ENCODE peak calls at places on chromosomes 4 and X, in five cellular contexts. D is astrocyte, L is tibial artery, A is iPS DF 19.7, T is NCI-H510A. O is an unnamed sample.

GRCh38 chrX:154482786-154483185 is 3.6 kb downstream of the UBL4A start:
- DNase-seq in L (no peak), T (no peak), A (no peak), D (no peak), O (no peak)

GRCh38 chrX:147173586-147173985 is 359.0 kb upstream of the CXorf51A start:
- DNase-seq in A (no peak), D (no peak), L (no peak), T (no peak), O (no peak)

GRCh38 chr4:96247096-96247495 is 407.2 kb downstream of the PDHA2 start:
- DNase-seq in D (no peak), L (no peak), A (no peak), T (no peak), O (no peak)

GRCh38 chr4:71564775-71565174 is 219.1 kb downstream of the GC start:
- DNase-seq in D (no peak), T (no peak), L (no peak), A (no peak), O (no peak)

GRCh38 chr4:189285377-189285776 is 655.3 kb upstream of the FRG1 start:
- DNase-seq in T (no peak), D (no peak), L (no peak), A (no peak), O (no peak)

GRCh38 chrX:125532411-125533089 is 212.9 kb downstream of the TEX13C start:
- DNase-seq in L (no peak), T (peak), D (no peak), A (no peak), O (no peak)

GRCh38 chrX:317424-318067 is 1.1 kb downstream of the GTPBP6 start:
- DNase-seq in L (no peak), T (no peak), D (no peak), A (no peak), O (no peak)

GRCh38 chrX:1385251-1385794 is 6.6 kb downstream of the SLC25A6 start:
- DNase-seq in D (no peak), L (peak), T (no peak), A (no peak), O (no peak)

GRCh38 chr4:175646802-175647201 is 165.3 kb downstream of the GPM6A start:
- DNase-seq in A (no peak), D (no peak), T (no peak), L (no peak), O (no peak)

O was measured in cortex of kidney.